ENCODE peak calls at places on chromosomes 12 and 14, in five cellular contexts. O, R, J, I and N are unnamed samples.

GRCh38 chr14:68947802-68948201 is 31.3 kb downstream of the ACTN1 start:
- DNase-seq in O (no peak), R (no peak), J (no peak), I (peak), N (no peak)

GRCh38 chr12:48031135-48031960 is 27.1 kb upstream of the COL2A1 start:
- DNase-seq in O (no peak), R (no peak), J (no peak), I (no peak), N (no peak)

GRCh38 chr12:76240281-76240680 is 107.9 kb downstream of the BBS10 start:
- DNase-seq in O (no peak), R (no peak), J (no peak), I (no peak), N (no peak)

GRCh38 chr12:46944104-46944503 is 118.3 kb upstream of the SLC38A4 start:
- DNase-seq in O (no peak), R (no peak), J (no peak), I (peak), N (no peak)

GRCh38 chr12:57850924-57851323 is 4.4 kb upstream of the CTDSP2 start:
- DNase-seq in O (no peak), R (no peak), J (no peak), I (no peak), N (no peak)

GRCh38 chr14:75877292-75877691 is 104.5 kb downstream of the TGFB3 start:
- DNase-seq in O (peak), R (no peak), J (no peak), I (peak), N (no peak)

GRCh38 chr14:37583358-37584210 is 11.5 kb downstream of the FOXA1 start:
- DNase-seq in O (no peak), R (no peak), J (peak), I (no peak), N (no peak)

GRCh38 chr14:100586520-100587247 is 533 bp downstream of the BEGAIN start:
- DNase-seq in O (peak), R (peak), J (peak), I (no peak), N (no peak)

GRCh38 chr14:88599761-88600439 is 37.1 kb downstream of the ZC3H14 start:
- DNase-seq in O (no peak), R (no peak), J (no peak), I (no peak), N (no peak)

GRCh38 chr12:69101505-69101904 is 137.9 kb upstream of the CPSF6 start:
- DNase-seq in O (no peak), R (no peak), J (no peak), I (no peak), N (no peak)